ENCODE peak calls at places on chromosomes 7 and 10, in nine cellular contexts. L, W, F, Y, G, P, M, Z and H are unnamed samples.
A peak's percentile ranks its signal among the peaks of the same experiment; 100 is the strongest.

GRCh38 chr10:1147810-1148209 is 91.6 kb downstream of the WDR37 start:
- DNase-seq in L (no peak), W (no peak), F (no peak), Y (no peak), G (no peak), P (no peak), M (no peak), Z (no peak), H (no peak)

GRCh38 chr10:88408111-88408510 is 175.0 kb downstream of the RNLS start:
- DNase-seq in L (no peak), W (no peak), F (no peak), Y (no peak), G (no peak), P (no peak), M (no peak), Z (peak; percentile 66), H (no peak)

GRCh38 chr10:98795467-98795866 is 348.7 kb upstream of the HPS1 start:
- DNase-seq in L (no peak), W (no peak), F (no peak), Y (no peak), G (no peak), P (no peak), M (no peak), Z (no peak), H (no peak)

GRCh38 chr7:134690016-134690415 is 43.4 kb downstream of the BPGM start:
- DNase-seq in L (no peak), W (peak; percentile 55), F (peak; percentile 1), Y (peak; percentile 81), G (no peak), P (no peak), M (no peak), Z (peak; percentile 83), H (peak; percentile 64)

GRCh38 chr10:75238182-75239180 is 2.7 kb upstream of the COMTD1 start:
- DNase-seq in L (no peak), W (no peak), F (no peak), Y (no peak), G (no peak), P (no peak), M (no peak), Z (no peak), H (no peak)

GRCh38 chr10:63103971-63104409 is 29.1 kb upstream of the NRBF2 start:
- DNase-seq in L (no peak), W (peak; percentile 61), F (no peak), Y (no peak), G (no peak), P (no peak), M (no peak), Z (no peak), H (no peak)

GRCh38 chr7:139108256-139109187 is 998 bp downstream of the ZC3HAV1 start:
- DNase-seq in L (no peak), W (peak; percentile 24), F (no peak), Y (peak; percentile 28), G (no peak), P (peak; percentile 27), M (no peak), Z (peak; percentile 17), H (peak; percentile 25)

GRCh38 chr10:104076743-104077160 is 8.9 kb downstream of the COL17A1 start:
- DNase-seq in L (peak; percentile 14), W (no peak), F (peak; percentile 8), Y (peak; percentile 62), G (no peak), P (no peak), M (no peak), Z (peak; percentile 26), H (peak; percentile 76)

GRCh38 chr7:157429001-157429679 is 92.3 kb downstream of the DNAJB6 start:
- DNase-seq in L (no peak), W (no peak), F (no peak), Y (no peak), G (no peak), P (no peak), M (no peak), Z (no peak), H (no peak)

GRCh38 chr7:120735791-120736190 is 122.2 kb downstream of the TSPAN12 start:
- DNase-seq in L (no peak), W (peak; percentile 52), F (no peak), Y (peak; percentile 46), G (no peak), P (no peak), M (no peak), Z (no peak), H (peak; percentile 14)

GRCh38 chr7:153430931-153431330 is 621.3 kb upstream of the DPP6 start:
- DNase-seq in L (no peak), W (no peak), F (no peak), Y (no peak), G (no peak), P (no peak), M (no peak), Z (no peak), H (no peak)

GRCh38 chr10:113630929-113631533 is 32.8 kb downstream of the NRAP start:
- DNase-seq in L (no peak), W (no peak), F (no peak), Y (no peak), G (no peak), P (no peak), M (no peak), Z (no peak), H (no peak)

GRCh38 chr7:64314493-64315020 is 796 bp downstream of the ZNF736 start:
- DNase-seq in L (no peak), W (no peak), F (no peak), Y (no peak), G (no peak), P (no peak), M (no peak), Z (no peak), H (no peak)

GRCh38 chr10:117656385-117657367 is 114.1 kb downstream of the EMX2 start:
- DNase-seq in L (no peak), W (no peak), F (no peak), Y (no peak), G (no peak), P (no peak), M (no peak), Z (no peak), H (no peak)

GRCh38 chr7:4147931-4148620 is 534.0 kb upstream of the FOXK1 start:
- DNase-seq in L (no peak), W (no peak), F (no peak), Y (no peak), G (no peak), P (no peak), M (no peak), Z (no peak), H (no peak)

GRCh38 chr7:27105161-27106122 is 3.0 kb upstream of the HOXA2 start:
- DNase-seq in L (no peak), W (peak; percentile 32), F (no peak), Y (peak; percentile 65), G (no peak), P (no peak), M (no peak), Z (no peak), H (no peak)

GRCh38 chr10:35876248-35876647 is 234.2 kb upstream of the FZD8 start:
- DNase-seq in L (no peak), W (peak; percentile 54), F (no peak), Y (no peak), G (no peak), P (no peak), M (no peak), Z (peak; percentile 78), H (peak; percentile 41)

GRCh38 chr10:17200885-17201164 is 647 bp downstream of the TRDMT1 start:
- DNase-seq in L (no peak), W (peak; percentile 43), F (no peak), Y (peak; percentile 67), G (no peak), P (peak; percentile 38), M (peak; percentile 25), Z (peak; percentile 59), H (peak; percentile 37)

GRCh38 chr10:3132036-3133025 is 40.3 kb downstream of the PITRM1 start:
- DNase-seq in L (no peak), W (no peak), F (no peak), Y (no peak), G (no peak), P (peak; percentile 73), M (no peak), Z (no peak), H (no peak)

GRCh38 chr10:58157076-58157766 is 110.5 kb downstream of the IPMK start:
- DNase-seq in L (no peak), W (peak; percentile 98), F (no peak), Y (peak; percentile 98), G (no peak), P (peak; percentile 94), M (no peak), Z (peak; percentile 100), H (peak; percentile 99)

GRCh38 chr7:158245724-158246041 is 341.9 kb downstream of the PTPRN2 start:
- DNase-seq in L (no peak), W (no peak), F (no peak), Y (no peak), G (no peak), P (no peak), M (no peak), Z (no peak), H (no peak)

GRCh38 chr7:140005754-140006503 is 56.8 kb downstream of the PARP12 start:
- DNase-seq in L (no peak), W (no peak), F (no peak), Y (no peak), G (no peak), P (peak; percentile 32), M (no peak), Z (peak; percentile 18), H (peak; percentile 52)

GRCh38 chr10:72254891-72255568 is 18.7 kb upstream of the DDIT4 start:
- DNase-seq in L (peak; percentile 88), W (peak; percentile 33), F (peak; percentile 85), Y (peak; percentile 80), G (no peak), P (peak; percentile 66), M (peak; percentile 87), Z (peak; percentile 70), H (peak; percentile 73)

GRCh38 chr10:98376485-98376884 is 38.5 kb downstream of the PYROXD2 start:
- DNase-seq in L (no peak), W (peak; percentile 68), F (no peak), Y (no peak), G (no peak), P (peak; percentile 6), M (no peak), Z (no peak), H (no peak)

GRCh38 chr7:94436018-94436604 is 41.4 kb downstream of the COL1A2 start:
- DNase-seq in L (no peak), W (no peak), F (no peak), Y (peak; percentile 74), G (peak; percentile 37), P (peak; percentile 75), M (peak; percentile 3), Z (peak; percentile 75), H (peak; percentile 73)

GRCh38 chr7:141421306-141421705 is 129.9 kb upstream of the AGK start:
- DNase-seq in L (no peak), W (no peak), F (no peak), Y (no peak), G (no peak), P (no peak), M (no peak), Z (no peak), H (no peak)

GRCh38 chr7:157888579-157888978 is 551.8 kb downstream of the DNAJB6 start:
- DNase-seq in L (no peak), W (no peak), F (no peak), Y (no peak), G (no peak), P (no peak), M (no peak), Z (no peak), H (no peak)

GRCh38 chr10:129800-130199 is 5.5 kb upstream of the ZMYND11 start:
- DNase-seq in L (no peak), W (no peak), F (no peak), Y (no peak), G (no peak), P (no peak), M (no peak), Z (peak; percentile 61), H (no peak)

GRCh38 chr7:37683263-37684120 is at the start of gene GPR141:
- DNase-seq in L (no peak), W (no peak), F (no peak), Y (peak; percentile 3), G (no peak), P (peak; percentile 73), M (no peak), Z (no peak), H (no peak)

GRCh38 chr10:87850742-87851205 is 12.6 kb downstream of the KLLN start:
- DNase-seq in L (no peak), W (peak; percentile 52), F (no peak), Y (peak; percentile 72), G (peak; percentile 25), P (peak; percentile 76), M (no peak), Z (peak; percentile 69), H (peak; percentile 67)

GRCh38 chr7:26627871-26628270 is 236.5 kb downstream of the SKAP2 start:
- DNase-seq in L (no peak), W (no peak), F (no peak), Y (no peak), G (no peak), P (no peak), M (no peak), Z (no peak), H (no peak)